ENCODE peak calls at places on chromosomes 2 and 18, in nine cellular contexts. One of them, this sample, is unnamed.

GRCh38 chr2:104406273-104406726 is 447.6 kb upstream of the POU3F3 start:
- DNase-seq in mucosa of descending colon: no peak
- DNase-seq in IMR-90: no peak
- DNase-seq in heart left ventricle: no peak
- DNase-seq in OCI-LY7: no peak
- DNase-seq in cardiac fibroblast: no peak
- DNase-seq in astrocyte: peak
- DNase-seq in Peyer's patch: no peak
- DNase-seq in brain microvascular endothelial cell: no peak
- DNase-seq in this sample: peak

GRCh38 chr2:226790006-226790405 is 9.6 kb downstream of the IRS1 start:
- DNase-seq in mucosa of descending colon: no peak
- DNase-seq in IMR-90: no peak
- DNase-seq in heart left ventricle: no peak
- DNase-seq in OCI-LY7: no peak
- DNase-seq in cardiac fibroblast: peak
- DNase-seq in astrocyte: no peak
- DNase-seq in Peyer's patch: no peak
- DNase-seq in brain microvascular endothelial cell: no peak
- DNase-seq in this sample: peak

GRCh38 chr2:164430166-164430783 is 191.0 kb downstream of the GRB14 start:
- DNase-seq in mucosa of descending colon: peak
- DNase-seq in IMR-90: peak
- DNase-seq in heart left ventricle: no peak
- DNase-seq in OCI-LY7: peak
- DNase-seq in cardiac fibroblast: peak
- DNase-seq in astrocyte: peak
- DNase-seq in Peyer's patch: no peak
- DNase-seq in brain microvascular endothelial cell: peak
- DNase-seq in this sample: peak

GRCh38 chr2:52454962-52455361 is 1312.6 kb upstream of the CHAC2 start:
- DNase-seq in mucosa of descending colon: no peak
- DNase-seq in IMR-90: no peak
- DNase-seq in heart left ventricle: no peak
- DNase-seq in OCI-LY7: no peak
- DNase-seq in cardiac fibroblast: no peak
- DNase-seq in astrocyte: no peak
- DNase-seq in Peyer's patch: no peak
- DNase-seq in brain microvascular endothelial cell: no peak
- DNase-seq in this sample: no peak

GRCh38 chr18:56257215-56257614 is 381.2 kb downstream of the TXNL1 start:
- DNase-seq in mucosa of descending colon: no peak
- DNase-seq in IMR-90: peak
- DNase-seq in heart left ventricle: no peak
- DNase-seq in OCI-LY7: no peak
- DNase-seq in cardiac fibroblast: peak
- DNase-seq in astrocyte: peak
- DNase-seq in Peyer's patch: no peak
- DNase-seq in brain microvascular endothelial cell: peak
- DNase-seq in this sample: peak

GRCh38 chr2:215423234-215423633 is 12.6 kb downstream of the FN1 start:
- DNase-seq in mucosa of descending colon: no peak
- DNase-seq in IMR-90: no peak
- DNase-seq in heart left ventricle: no peak
- DNase-seq in OCI-LY7: no peak
- DNase-seq in cardiac fibroblast: peak
- DNase-seq in astrocyte: peak
- DNase-seq in Peyer's patch: no peak
- DNase-seq in brain microvascular endothelial cell: peak
- DNase-seq in this sample: peak

GRCh38 chr2:165804719-165805118 is 10.7 kb upstream of the GALNT3 start:
- DNase-seq in mucosa of descending colon: peak
- DNase-seq in IMR-90: no peak
- DNase-seq in heart left ventricle: no peak
- DNase-seq in OCI-LY7: no peak
- DNase-seq in cardiac fibroblast: no peak
- DNase-seq in astrocyte: no peak
- DNase-seq in Peyer's patch: no peak
- DNase-seq in brain microvascular endothelial cell: no peak
- DNase-seq in this sample: no peak

GRCh38 chr2:238786379-238786778 is 61.5 kb upstream of the TWIST2 start:
- DNase-seq in mucosa of descending colon: no peak
- DNase-seq in IMR-90: no peak
- DNase-seq in heart left ventricle: no peak
- DNase-seq in OCI-LY7: no peak
- DNase-seq in cardiac fibroblast: no peak
- DNase-seq in astrocyte: no peak
- DNase-seq in Peyer's patch: no peak
- DNase-seq in brain microvascular endothelial cell: no peak
- DNase-seq in this sample: peak

GRCh38 chr18:13492314-13492713 is 234.0 kb downstream of the FAM210A start:
- DNase-seq in mucosa of descending colon: no peak
- DNase-seq in IMR-90: no peak
- DNase-seq in heart left ventricle: no peak
- DNase-seq in OCI-LY7: no peak
- DNase-seq in cardiac fibroblast: no peak
- DNase-seq in astrocyte: no peak
- DNase-seq in Peyer's patch: no peak
- DNase-seq in brain microvascular endothelial cell: no peak
- DNase-seq in this sample: no peak

GRCh38 chr2:40220177-40220925 is 231.5 kb downstream of the SLC8A1 start:
- DNase-seq in mucosa of descending colon: peak
- DNase-seq in IMR-90: peak
- DNase-seq in heart left ventricle: peak
- DNase-seq in OCI-LY7: no peak
- DNase-seq in cardiac fibroblast: peak
- DNase-seq in astrocyte: peak
- DNase-seq in Peyer's patch: no peak
- DNase-seq in brain microvascular endothelial cell: no peak
- DNase-seq in this sample: peak

GRCh38 chr2:186687774-186688173 is 6.1 kb upstream of the FAM171B start:
- DNase-seq in mucosa of descending colon: no peak
- DNase-seq in IMR-90: peak
- DNase-seq in heart left ventricle: no peak
- DNase-seq in OCI-LY7: peak
- DNase-seq in cardiac fibroblast: no peak
- DNase-seq in astrocyte: no peak
- DNase-seq in Peyer's patch: no peak
- DNase-seq in brain microvascular endothelial cell: no peak
- DNase-seq in this sample: peak

GRCh38 chr2:134308474-134309385 is 54.9 kb downstream of the MGAT5 start:
- DNase-seq in mucosa of descending colon: no peak
- DNase-seq in IMR-90: no peak
- DNase-seq in heart left ventricle: no peak
- DNase-seq in OCI-LY7: no peak
- DNase-seq in cardiac fibroblast: no peak
- DNase-seq in astrocyte: peak
- DNase-seq in Peyer's patch: no peak
- DNase-seq in brain microvascular endothelial cell: no peak
- DNase-seq in this sample: peak

GRCh38 chr2:188819781-188820180 is 154.4 kb upstream of the COL3A1 start:
- DNase-seq in mucosa of descending colon: no peak
- DNase-seq in IMR-90: no peak
- DNase-seq in heart left ventricle: no peak
- DNase-seq in OCI-LY7: no peak
- DNase-seq in cardiac fibroblast: peak
- DNase-seq in astrocyte: peak
- DNase-seq in Peyer's patch: no peak
- DNase-seq in brain microvascular endothelial cell: peak
- DNase-seq in this sample: peak

GRCh38 chr2:128263902-128264331 is 54.8 kb downstream of the HS6ST1 start:
- DNase-seq in mucosa of descending colon: peak
- DNase-seq in IMR-90: no peak
- DNase-seq in heart left ventricle: no peak
- DNase-seq in OCI-LY7: no peak
- DNase-seq in cardiac fibroblast: no peak
- DNase-seq in astrocyte: no peak
- DNase-seq in Peyer's patch: no peak
- DNase-seq in brain microvascular endothelial cell: no peak
- DNase-seq in this sample: no peak

DNA sequence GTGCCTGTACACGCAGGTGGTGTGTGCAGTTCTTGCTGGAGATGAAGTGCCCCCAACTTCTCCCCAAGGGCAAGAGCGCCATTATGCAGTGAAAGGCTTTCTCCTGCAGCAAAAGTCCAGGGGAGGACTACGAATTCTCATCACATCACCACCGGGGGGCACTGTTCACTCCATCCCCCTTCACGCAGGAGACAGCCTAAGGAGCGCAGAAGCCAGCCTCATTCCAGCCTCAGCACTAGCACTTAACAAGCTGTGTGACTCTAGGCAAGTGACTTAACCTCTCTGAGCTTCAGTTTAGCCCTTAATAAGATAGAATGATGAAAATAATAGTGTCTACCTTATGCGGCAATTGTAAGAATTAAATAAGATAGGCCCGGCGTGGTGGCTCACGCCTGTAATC is 32.3 kb downstream of the DNMT3A start:
- DNase-seq in mucosa of descending colon: peak
- DNase-seq in IMR-90: peak
- DNase-seq in heart left ventricle: peak
- DNase-seq in OCI-LY7: peak
- DNase-seq in cardiac fibroblast: peak
- DNase-seq in astrocyte: no peak
- DNase-seq in Peyer's patch: peak
- DNase-seq in brain microvascular endothelial cell: peak
- DNase-seq in this sample: peak
- TF ChIP-seq CTCF in mucosa of descending colon: no peak
- TF ChIP-seq CTCF in IMR-90: peak
- TF ChIP-seq CTCF in heart left ventricle: peak
- TF ChIP-seq CTCF in OCI-LY7: peak
- TF ChIP-seq CTCF in cardiac fibroblast: peak
- TF ChIP-seq CTCF in astrocyte: peak
- TF ChIP-seq CTCF in Peyer's patch: peak
- TF ChIP-seq CTCF in brain microvascular endothelial cell: peak
- TF ChIP-seq CTCF in this sample: peak

GRCh38 chr2:88591684-88592083 is 35.6 kb downstream of the EIF2AK3 start:
- DNase-seq in mucosa of descending colon: no peak
- DNase-seq in IMR-90: no peak
- DNase-seq in heart left ventricle: no peak
- DNase-seq in OCI-LY7: no peak
- DNase-seq in cardiac fibroblast: no peak
- DNase-seq in astrocyte: no peak
- DNase-seq in Peyer's patch: no peak
- DNase-seq in brain microvascular endothelial cell: no peak
- DNase-seq in this sample: no peak

GRCh38 chr2:88596141-88596830 is 31.0 kb downstream of the EIF2AK3 start:
- DNase-seq in mucosa of descending colon: no peak
- DNase-seq in IMR-90: no peak
- DNase-seq in heart left ventricle: no peak
- DNase-seq in OCI-LY7: no peak
- DNase-seq in cardiac fibroblast: no peak
- DNase-seq in astrocyte: peak
- DNase-seq in Peyer's patch: no peak
- DNase-seq in brain microvascular endothelial cell: no peak
- DNase-seq in this sample: no peak

GRCh38 chr2:88585969-88586368 is 41.3 kb downstream of the EIF2AK3 start:
- DNase-seq in mucosa of descending colon: no peak
- DNase-seq in IMR-90: no peak
- DNase-seq in heart left ventricle: no peak
- DNase-seq in OCI-LY7: no peak
- DNase-seq in cardiac fibroblast: no peak
- DNase-seq in astrocyte: no peak
- DNase-seq in Peyer's patch: no peak
- DNase-seq in brain microvascular endothelial cell: no peak
- DNase-seq in this sample: no peak

DNA sequence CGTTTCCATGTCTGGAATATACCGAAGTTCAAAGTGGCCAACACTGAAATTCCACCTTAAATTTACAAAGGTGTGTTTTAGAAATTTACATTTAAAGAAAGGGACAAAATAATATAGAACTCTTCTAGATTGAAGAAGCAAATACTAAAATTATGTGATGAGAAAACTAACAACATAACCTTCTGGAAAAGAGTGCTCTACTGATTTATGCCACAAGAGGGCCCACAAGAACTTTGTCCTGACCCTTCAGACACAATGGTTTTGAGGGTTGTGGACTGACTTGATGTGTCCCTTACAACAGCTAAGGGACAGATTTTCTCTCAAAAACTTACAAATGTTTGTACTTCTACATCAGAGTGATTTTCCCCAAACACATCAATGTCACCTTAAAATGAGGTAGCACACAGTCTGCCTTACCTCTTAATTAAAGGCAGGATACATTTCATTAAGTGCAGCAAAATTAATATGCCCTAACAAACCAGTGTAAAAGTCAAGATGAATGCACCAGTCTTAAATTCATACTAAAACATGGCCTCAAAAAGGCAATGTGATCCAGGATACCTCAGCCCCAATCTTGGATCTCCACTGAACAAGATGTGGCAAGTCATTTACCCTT is 36.2 kb downstream of the EIF2AK3 start:
- DNase-seq in mucosa of descending colon: peak
- DNase-seq in IMR-90: peak
- DNase-seq in heart left ventricle: peak
- DNase-seq in OCI-LY7: peak
- DNase-seq in cardiac fibroblast: peak
- DNase-seq in astrocyte: peak
- DNase-seq in Peyer's patch: peak
- DNase-seq in brain microvascular endothelial cell: peak
- DNase-seq in this sample: peak
- H3K4me3 ChIP-seq in mucosa of descending colon: no peak
- H3K4me3 ChIP-seq in IMR-90: no peak
- H3K4me3 ChIP-seq in heart left ventricle: no peak
- H3K4me3 ChIP-seq in OCI-LY7: no peak
- H3K4me3 ChIP-seq in cardiac fibroblast: no peak
- H3K4me3 ChIP-seq in astrocyte: no peak
- H3K4me3 ChIP-seq in Peyer's patch: no peak
- H3K4me3 ChIP-seq in brain microvascular endothelial cell: no peak
- H3K4me3 ChIP-seq in this sample: no peak

DNA sequence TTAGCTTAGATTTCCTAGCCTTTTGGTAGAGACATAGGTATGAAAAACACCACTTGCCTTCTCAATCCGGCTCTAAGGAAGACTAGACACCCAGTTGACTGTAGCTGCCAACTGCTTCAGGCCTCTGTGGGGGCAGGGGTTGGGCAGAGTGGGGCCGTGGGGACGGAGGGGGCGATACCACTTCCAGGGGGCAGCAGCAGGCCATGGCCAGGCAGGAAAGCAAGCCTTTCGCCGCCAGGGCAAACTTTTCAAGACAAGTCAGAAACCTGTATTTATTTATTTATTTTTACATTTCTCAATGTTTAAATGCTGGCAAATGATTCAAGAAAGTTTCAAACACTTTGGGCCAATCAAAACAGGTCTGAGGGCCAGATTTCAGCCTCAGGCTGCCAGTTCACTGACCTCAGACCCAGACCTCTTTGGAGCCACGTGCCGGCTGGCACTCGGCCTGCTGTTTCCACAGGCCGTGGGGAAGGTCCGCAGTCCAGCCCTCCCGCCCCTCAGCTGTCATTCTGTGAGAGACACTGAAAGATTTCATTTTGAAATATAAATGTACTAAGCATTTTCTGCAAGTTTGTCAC is 63.8 kb downstream of the MEX3C start:
- DNase-seq in mucosa of descending colon: no peak
- DNase-seq in IMR-90: no peak
- DNase-seq in heart left ventricle: no peak
- DNase-seq in OCI-LY7: no peak
- DNase-seq in cardiac fibroblast: peak
- DNase-seq in astrocyte: no peak
- DNase-seq in Peyer's patch: no peak
- DNase-seq in brain microvascular endothelial cell: no peak
- DNase-seq in this sample: no peak
- TF ChIP-seq CTCF in mucosa of descending colon: no peak
- TF ChIP-seq CTCF in IMR-90: no peak
- TF ChIP-seq CTCF in heart left ventricle: no peak
- TF ChIP-seq CTCF in OCI-LY7: no peak
- TF ChIP-seq CTCF in cardiac fibroblast: no peak
- TF ChIP-seq CTCF in astrocyte: no peak
- TF ChIP-seq CTCF in Peyer's patch: no peak
- TF ChIP-seq CTCF in brain microvascular endothelial cell: no peak
- TF ChIP-seq CTCF in this sample: no peak

GRCh38 chr2:69918391-69918790 is 3.5 kb downstream of the MXD1 start:
- DNase-seq in mucosa of descending colon: no peak
- DNase-seq in IMR-90: no peak
- DNase-seq in heart left ventricle: no peak
- DNase-seq in OCI-LY7: peak
- DNase-seq in cardiac fibroblast: no peak
- DNase-seq in astrocyte: no peak
- DNase-seq in Peyer's patch: no peak
- DNase-seq in brain microvascular endothelial cell: no peak
- DNase-seq in this sample: no peak
- H3K4me3 ChIP-seq in mucosa of descending colon: no peak
- H3K4me3 ChIP-seq in IMR-90: no peak
- H3K4me3 ChIP-seq in heart left ventricle: no peak
- H3K4me3 ChIP-seq in OCI-LY7: no peak
- H3K4me3 ChIP-seq in cardiac fibroblast: no peak
- H3K4me3 ChIP-seq in astrocyte: no peak
- H3K4me3 ChIP-seq in Peyer's patch: peak
- H3K4me3 ChIP-seq in brain microvascular endothelial cell: no peak
- H3K4me3 ChIP-seq in this sample: no peak

This sample was measured in AG10803.